ENCODE peak calls at places on chromosomes 13 and 19, in eight cellular contexts. L is Caki2, K is IMR-90, C is NCI-H1105, R is Right ventricle myocardium inferior, G is GM19239, Z is dorsolateral prefrontal cortex, W is hepatic stellate cell. H is an unnamed sample.

GRCh38 chr13:79423801-79424642 is 18.0 kb upstream of the RBM26 start:
- DNase-seq in Z (no peak), L (no peak), W (peak; percentile 19), R (no peak), C (no peak), K (peak; percentile 63), G (no peak), H (peak; percentile 65)

GRCh38 chr19:41218615-41219507 is at the start of gene AXL:
- DNase-seq in K (peak; percentile 86), R (peak; percentile 90), W (peak; percentile 91), L (peak; percentile 97), Z (no peak), C (no peak), G (no peak), H (peak; percentile 57)

GRCh38 chr19:7905859-7906258 is 2.2 kb downstream of the MAP2K7 start:
- DNase-seq in W (no peak), C (no peak), K (no peak), G (no peak), R (peak; percentile 32), Z (no peak), L (no peak), H (no peak)

GRCh38 chr19:16889429-16889882 is 657 bp downstream of the F2RL3 start:
- DNase-seq in Z (no peak), G (no peak), C (no peak), R (peak; percentile 70), L (no peak), K (no peak), W (no peak), H (no peak)

GRCh38 chr13:68439821-68440220 is 1209.7 kb upstream of the PCDH9 start:
- DNase-seq in G (no peak), C (no peak), K (no peak), W (no peak), Z (no peak), L (peak; percentile 4), R (no peak), H (peak; percentile 37)

GRCh38 chr13:23159587-23160240 is 21.1 kb upstream of the SGCG start:
- DNase-seq in R (no peak), Z (no peak), C (no peak), L (peak; percentile 33), G (no peak), K (no peak), W (no peak), H (no peak)

GRCh38 chr19:2271516-2272103 is 10.4 kb downstream of the PEAK3 start:
- DNase-seq in C (no peak), W (peak; percentile 91), K (peak; percentile 75), Z (no peak), G (no peak), R (no peak), L (no peak), H (peak; percentile 93)

GRCh38 chr19:43464089-43464775 is 1.2 kb downstream of the LYPD3 start:
- DNase-seq in C (peak; percentile 72), G (peak; percentile 57), R (peak; percentile 90), W (no peak), Z (peak; percentile 56), K (no peak), L (no peak), H (no peak)

GRCh38 chr19:46813570-46814358 is 25.4 kb upstream of the SLC1A5 start:
- DNase-seq in R (peak; percentile 81), C (no peak), W (peak; percentile 47), Z (no peak), K (peak; percentile 46), G (no peak), L (no peak), H (peak; percentile 70)

GRCh38 chr13:66660013-66660804 is 569.9 kb downstream of the PCDH9 start:
- DNase-seq in L (peak; percentile 74), C (no peak), K (peak; percentile 75), W (peak; percentile 21), Z (no peak), R (no peak), G (no peak), H (peak; percentile 83)

GRCh38 chr19:2722541-2723344 is 1.6 kb upstream of the DIRAS1 start:
- DNase-seq in R (peak; percentile 87), Z (peak; percentile 90), C (no peak), W (peak; percentile 97), L (peak; percentile 27), K (peak; percentile 74), G (no peak), H (peak; percentile 69)

GRCh38 chr13:101706651-101707050 is 254.2 kb downstream of the ITGBL1 start:
- DNase-seq in G (no peak), W (no peak), Z (peak; percentile 51), L (no peak), C (no peak), R (no peak), K (peak; percentile 94), H (peak; percentile 99)

GRCh38 chr13:39102981-39103490 is 64.8 kb downstream of the NHLRC3 start:
- DNase-seq in L (no peak), R (no peak), W (no peak), G (no peak), C (no peak), Z (no peak), K (no peak), H (no peak)

GRCh38 chr13:28340272-28340793 is 154.6 kb downstream of the FLT1 start:
- DNase-seq in C (no peak), W (no peak), L (no peak), G (no peak), R (no peak), Z (no peak), K (peak; percentile 66), H (no peak)

GRCh38 chr19:17677002-17677401 is 11.2 kb downstream of the UNC13A start:
- DNase-seq in Z (no peak), R (no peak), K (no peak), W (no peak), C (no peak), G (no peak), L (no peak), H (no peak)

GRCh38 chr13:80337011-80337688 is 3.8 kb downstream of the SPRY2 start:
- DNase-seq in C (no peak), L (no peak), Z (no peak), G (no peak), R (no peak), W (no peak), K (no peak), H (no peak)

GRCh38 chr19:38433268-38433733 is at the start of gene RYR1:
- DNase-seq in G (peak; percentile 65), L (no peak), Z (peak; percentile 74), W (peak; percentile 71), K (no peak), R (peak; percentile 93), C (no peak), H (peak; percentile 33)

GRCh38 chr19:30014770-30015169 is 72.7 kb downstream of the URI1 start:
- DNase-seq in Z (no peak), G (no peak), C (no peak), W (no peak), L (no peak), K (no peak), R (no peak), H (no peak)

GRCh38 chr19:30332445-30333234 is 39.5 kb upstream of the ZNF536 start:
- DNase-seq in G (no peak), W (no peak), K (no peak), L (no peak), R (no peak), C (no peak), Z (no peak), H (no peak)

GRCh38 chr13:109141716-109142115 is 512.3 kb downstream of the MYO16 start:
- DNase-seq in Z (no peak), L (no peak), K (no peak), G (no peak), R (no peak), W (no peak), C (no peak), H (no peak)

GRCh38 chr19:35563207-35563829 is at the start of gene ATP4A:
- DNase-seq in K (no peak), Z (peak; percentile 61), L (no peak), C (no peak), G (no peak), W (no peak), R (no peak), H (no peak)

GRCh38 chr19:43759515-43759914 is 4.8 kb upstream of the SMG9 start:
- DNase-seq in W (no peak), K (peak; percentile 55), Z (no peak), R (no peak), C (no peak), G (no peak), L (peak; percentile 74), H (peak; percentile 87)

GRCh38 chr19:46624958-46625661 is at the start of gene PTGIR:
- DNase-seq in K (peak; percentile 78), L (no peak), W (peak; percentile 93), G (no peak), R (peak; percentile 84), C (no peak), Z (no peak), H (peak; percentile 59)

GRCh38 chr19:48926909-48927308 is 6.6 kb upstream of the DHDH start:
- DNase-seq in G (no peak), C (no peak), K (peak; percentile 99), L (peak; percentile 81), W (peak; percentile 85), Z (peak; percentile 78), R (no peak), H (peak; percentile 96)

GRCh38 chr19:49595819-49596404 is 4.9 kb downstream of the PRR12 start:
- DNase-seq in W (no peak), K (no peak), G (no peak), Z (no peak), L (no peak), R (no peak), C (no peak), H (no peak)

GRCh38 chr13:107276936-107277335 is 709.0 kb upstream of the ARGLU1 start:
- DNase-seq in C (no peak), K (peak; percentile 22), G (no peak), R (no peak), Z (no peak), W (no peak), L (no peak), H (peak; percentile 53)

GRCh38 chr19:33904681-33905080 is 108.0 kb downstream of the KCTD15 start:
- DNase-seq in Z (no peak), R (no peak), L (no peak), K (no peak), G (no peak), C (no peak), W (no peak), H (peak; percentile 71)

GRCh38 chr13:40662866-40663265 is 3.6 kb downstream of the FOXO1 start:
- DNase-seq in L (no peak), R (no peak), K (no peak), W (no peak), Z (no peak), C (no peak), G (no peak), H (no peak)

GRCh38 chr13:31223640-31224039 is 23.9 kb downstream of the B3GLCT start:
- DNase-seq in Z (no peak), K (no peak), G (no peak), C (no peak), L (no peak), R (no peak), W (no peak), H (no peak)

H was measured in iris pigment epithelial cell.